ENCODE peak calls at places on chromosome 20, in six cellular contexts. One of them, this sample, is unnamed.

GRCh38 chr20:60255866-60256265 is 297.6 kb downstream of the CDH26 start:
- DNase-seq in activated CD4-positive, alpha-beta T cell treated with anti-CD3 and anti-CD28 coated beads, Interleukin-2, amount 10 ng/mL, durations not matched to agents 7 days and 5 days: no peak
- DNase-seq in activated T-cell treated with anti-CD3 and anti-CD28 coated beads, Interleukin-2, amount 50 U/mL, for 48 hours: no peak
- DNase-seq in NCI-H1092 treated with DMSO at 0.1 percent for 48 hours: peak; percentile 64
- DNase-seq in GM23248: peak; percentile 75
- DNase-seq in right cardiac atrium: no peak
- DNase-seq in this sample: no peak

GRCh38 chr20:2946988-2947961 is 74.0 kb downstream of the PTPRA start:
- DNase-seq in activated CD4-positive, alpha-beta T cell treated with anti-CD3 and anti-CD28 coated beads, Interleukin-2, amount 10 ng/mL, durations not matched to agents 7 days and 5 days: no peak
- DNase-seq in activated T-cell treated with anti-CD3 and anti-CD28 coated beads, Interleukin-2, amount 50 U/mL, for 48 hours: no peak
- DNase-seq in NCI-H1092 treated with DMSO at 0.1 percent for 48 hours: no peak
- DNase-seq in GM23248: no peak
- DNase-seq in right cardiac atrium: no peak
- DNase-seq in this sample: no peak

GRCh38 chr20:64205611-64206026 is 41.4 kb downstream of the MYT1 start:
- DNase-seq in activated CD4-positive, alpha-beta T cell treated with anti-CD3 and anti-CD28 coated beads, Interleukin-2, amount 10 ng/mL, durations not matched to agents 7 days and 5 days: no peak
- DNase-seq in activated T-cell treated with anti-CD3 and anti-CD28 coated beads, Interleukin-2, amount 50 U/mL, for 48 hours: no peak
- DNase-seq in NCI-H1092 treated with DMSO at 0.1 percent for 48 hours: no peak
- DNase-seq in GM23248: no peak
- DNase-seq in right cardiac atrium: no peak
- DNase-seq in this sample: no peak

GRCh38 chr20:13672657-13673056 is 33.9 kb upstream of the TASP1 start:
- DNase-seq in activated CD4-positive, alpha-beta T cell treated with anti-CD3 and anti-CD28 coated beads, Interleukin-2, amount 10 ng/mL, durations not matched to agents 7 days and 5 days: no peak
- DNase-seq in activated T-cell treated with anti-CD3 and anti-CD28 coated beads, Interleukin-2, amount 50 U/mL, for 48 hours: no peak
- DNase-seq in NCI-H1092 treated with DMSO at 0.1 percent for 48 hours: no peak
- DNase-seq in GM23248: no peak
- DNase-seq in right cardiac atrium: no peak
- DNase-seq in this sample: no peak

GRCh38 chr20:22346716-22347115 is 237.7 kb downstream of the FOXA2 start:
- DNase-seq in activated CD4-positive, alpha-beta T cell treated with anti-CD3 and anti-CD28 coated beads, Interleukin-2, amount 10 ng/mL, durations not matched to agents 7 days and 5 days: no peak
- DNase-seq in activated T-cell treated with anti-CD3 and anti-CD28 coated beads, Interleukin-2, amount 50 U/mL, for 48 hours: no peak
- DNase-seq in NCI-H1092 treated with DMSO at 0.1 percent for 48 hours: no peak
- DNase-seq in GM23248: no peak
- DNase-seq in right cardiac atrium: no peak
- DNase-seq in this sample: no peak

GRCh38 chr20:58515240-58516212 is at the start of gene APCDD1L:
- DNase-seq in activated CD4-positive, alpha-beta T cell treated with anti-CD3 and anti-CD28 coated beads, Interleukin-2, amount 10 ng/mL, durations not matched to agents 7 days and 5 days: no peak
- DNase-seq in activated T-cell treated with anti-CD3 and anti-CD28 coated beads, Interleukin-2, amount 50 U/mL, for 48 hours: no peak
- DNase-seq in NCI-H1092 treated with DMSO at 0.1 percent for 48 hours: no peak
- DNase-seq in GM23248: peak; percentile 87
- DNase-seq in right cardiac atrium: no peak
- DNase-seq in this sample: no peak

GRCh38 chr20:23022849-23023248 is 12.3 kb upstream of the SSTR4 start:
- DNase-seq in activated CD4-positive, alpha-beta T cell treated with anti-CD3 and anti-CD28 coated beads, Interleukin-2, amount 10 ng/mL, durations not matched to agents 7 days and 5 days: no peak
- DNase-seq in activated T-cell treated with anti-CD3 and anti-CD28 coated beads, Interleukin-2, amount 50 U/mL, for 48 hours: no peak
- DNase-seq in NCI-H1092 treated with DMSO at 0.1 percent for 48 hours: no peak
- DNase-seq in GM23248: no peak
- DNase-seq in right cardiac atrium: no peak
- DNase-seq in this sample: no peak

GRCh38 chr20:8082999-8083398 is 49.1 kb upstream of the PLCB1 start:
- DNase-seq in activated CD4-positive, alpha-beta T cell treated with anti-CD3 and anti-CD28 coated beads, Interleukin-2, amount 10 ng/mL, durations not matched to agents 7 days and 5 days: no peak
- DNase-seq in activated T-cell treated with anti-CD3 and anti-CD28 coated beads, Interleukin-2, amount 50 U/mL, for 48 hours: no peak
- DNase-seq in NCI-H1092 treated with DMSO at 0.1 percent for 48 hours: peak; percentile 78
- DNase-seq in GM23248: peak; percentile 77
- DNase-seq in right cardiac atrium: no peak
- DNase-seq in this sample: no peak

GRCh38 chr20:50540620-50541605 is 30.7 kb downstream of the PTPN1 start:
- DNase-seq in activated CD4-positive, alpha-beta T cell treated with anti-CD3 and anti-CD28 coated beads, Interleukin-2, amount 10 ng/mL, durations not matched to agents 7 days and 5 days: no peak
- DNase-seq in activated T-cell treated with anti-CD3 and anti-CD28 coated beads, Interleukin-2, amount 50 U/mL, for 48 hours: no peak
- DNase-seq in NCI-H1092 treated with DMSO at 0.1 percent for 48 hours: no peak
- DNase-seq in GM23248: peak; percentile 71
- DNase-seq in right cardiac atrium: no peak
- DNase-seq in this sample: no peak

GRCh38 chr20:51335329-51335841 is 207.1 kb downstream of the NFATC2 start:
- DNase-seq in activated CD4-positive, alpha-beta T cell treated with anti-CD3 and anti-CD28 coated beads, Interleukin-2, amount 10 ng/mL, durations not matched to agents 7 days and 5 days: no peak
- DNase-seq in activated T-cell treated with anti-CD3 and anti-CD28 coated beads, Interleukin-2, amount 50 U/mL, for 48 hours: peak; percentile 45
- DNase-seq in NCI-H1092 treated with DMSO at 0.1 percent for 48 hours: no peak
- DNase-seq in GM23248: peak; percentile 96
- DNase-seq in right cardiac atrium: no peak
- DNase-seq in this sample: no peak

GRCh38 chr20:1362484-1362883 is 30.4 kb downstream of the FKBP1A start:
- DNase-seq in activated CD4-positive, alpha-beta T cell treated with anti-CD3 and anti-CD28 coated beads, Interleukin-2, amount 10 ng/mL, durations not matched to agents 7 days and 5 days: no peak
- DNase-seq in activated T-cell treated with anti-CD3 and anti-CD28 coated beads, Interleukin-2, amount 50 U/mL, for 48 hours: peak; percentile 48
- DNase-seq in NCI-H1092 treated with DMSO at 0.1 percent for 48 hours: no peak
- DNase-seq in GM23248: no peak
- DNase-seq in right cardiac atrium: no peak
- DNase-seq in this sample: no peak

GRCh38 chr20:55174635-55175034 is 699.2 kb downstream of the DOK5 start:
- DNase-seq in activated CD4-positive, alpha-beta T cell treated with anti-CD3 and anti-CD28 coated beads, Interleukin-2, amount 10 ng/mL, durations not matched to agents 7 days and 5 days: no peak
- DNase-seq in activated T-cell treated with anti-CD3 and anti-CD28 coated beads, Interleukin-2, amount 50 U/mL, for 48 hours: no peak
- DNase-seq in NCI-H1092 treated with DMSO at 0.1 percent for 48 hours: no peak
- DNase-seq in GM23248: no peak
- DNase-seq in right cardiac atrium: no peak
- DNase-seq in this sample: no peak

GRCh38 chr20:2697768-2698167 is 5.2 kb downstream of the EBF4 start:
- DNase-seq in activated CD4-positive, alpha-beta T cell treated with anti-CD3 and anti-CD28 coated beads, Interleukin-2, amount 10 ng/mL, durations not matched to agents 7 days and 5 days: no peak
- DNase-seq in activated T-cell treated with anti-CD3 and anti-CD28 coated beads, Interleukin-2, amount 50 U/mL, for 48 hours: no peak
- DNase-seq in NCI-H1092 treated with DMSO at 0.1 percent for 48 hours: peak; percentile 57
- DNase-seq in GM23248: no peak
- DNase-seq in right cardiac atrium: no peak
- DNase-seq in this sample: no peak

GRCh38 chr20:32861446-32861845 is 2.7 kb downstream of the EFCAB8 start:
- DNase-seq in activated CD4-positive, alpha-beta T cell treated with anti-CD3 and anti-CD28 coated beads, Interleukin-2, amount 10 ng/mL, durations not matched to agents 7 days and 5 days: no peak
- DNase-seq in activated T-cell treated with anti-CD3 and anti-CD28 coated beads, Interleukin-2, amount 50 U/mL, for 48 hours: no peak
- DNase-seq in NCI-H1092 treated with DMSO at 0.1 percent for 48 hours: no peak
- DNase-seq in GM23248: no peak
- DNase-seq in right cardiac atrium: no peak
- DNase-seq in this sample: no peak

GRCh38 chr20:17376031-17376430 is 149.2 kb downstream of the PCSK2 start:
- DNase-seq in activated CD4-positive, alpha-beta T cell treated with anti-CD3 and anti-CD28 coated beads, Interleukin-2, amount 10 ng/mL, durations not matched to agents 7 days and 5 days: no peak
- DNase-seq in activated T-cell treated with anti-CD3 and anti-CD28 coated beads, Interleukin-2, amount 50 U/mL, for 48 hours: no peak
- DNase-seq in NCI-H1092 treated with DMSO at 0.1 percent for 48 hours: no peak
- DNase-seq in GM23248: no peak
- DNase-seq in right cardiac atrium: no peak
- DNase-seq in this sample: no peak

GRCh38 chr20:9294081-9294480 is 220.3 kb upstream of the LAMP5 start:
- DNase-seq in activated CD4-positive, alpha-beta T cell treated with anti-CD3 and anti-CD28 coated beads, Interleukin-2, amount 10 ng/mL, durations not matched to agents 7 days and 5 days: no peak
- DNase-seq in activated T-cell treated with anti-CD3 and anti-CD28 coated beads, Interleukin-2, amount 50 U/mL, for 48 hours: no peak
- DNase-seq in NCI-H1092 treated with DMSO at 0.1 percent for 48 hours: no peak
- DNase-seq in GM23248: peak; percentile 45
- DNase-seq in right cardiac atrium: no peak
- DNase-seq in this sample: no peak

GRCh38 chr20:31596831-31597482 is 8.1 kb upstream of the ID1 start:
- DNase-seq in activated CD4-positive, alpha-beta T cell treated with anti-CD3 and anti-CD28 coated beads, Interleukin-2, amount 10 ng/mL, durations not matched to agents 7 days and 5 days: no peak
- DNase-seq in activated T-cell treated with anti-CD3 and anti-CD28 coated beads, Interleukin-2, amount 50 U/mL, for 48 hours: no peak
- DNase-seq in NCI-H1092 treated with DMSO at 0.1 percent for 48 hours: peak; percentile 18
- DNase-seq in GM23248: no peak
- DNase-seq in right cardiac atrium: no peak
- DNase-seq in this sample: no peak

GRCh38 chr20:13922241-13922640 is 68.2 kb downstream of the SEL1L2 start:
- DNase-seq in activated CD4-positive, alpha-beta T cell treated with anti-CD3 and anti-CD28 coated beads, Interleukin-2, amount 10 ng/mL, durations not matched to agents 7 days and 5 days: no peak
- DNase-seq in activated T-cell treated with anti-CD3 and anti-CD28 coated beads, Interleukin-2, amount 50 U/mL, for 48 hours: no peak
- DNase-seq in NCI-H1092 treated with DMSO at 0.1 percent for 48 hours: no peak
- DNase-seq in GM23248: peak; percentile 59
- DNase-seq in right cardiac atrium: no peak
- DNase-seq in this sample: no peak

GRCh38 chr20:63052571-63053429 is 46.0 kb upstream of the BHLHE23 start:
- DNase-seq in activated CD4-positive, alpha-beta T cell treated with anti-CD3 and anti-CD28 coated beads, Interleukin-2, amount 10 ng/mL, durations not matched to agents 7 days and 5 days: no peak
- DNase-seq in activated T-cell treated with anti-CD3 and anti-CD28 coated beads, Interleukin-2, amount 50 U/mL, for 48 hours: no peak
- DNase-seq in NCI-H1092 treated with DMSO at 0.1 percent for 48 hours: no peak
- DNase-seq in GM23248: peak; percentile 8
- DNase-seq in right cardiac atrium: peak; percentile 36
- DNase-seq in this sample: no peak

GRCh38 chr20:44582321-44583025 is at the start of gene PKIG:
- DNase-seq in activated CD4-positive, alpha-beta T cell treated with anti-CD3 and anti-CD28 coated beads, Interleukin-2, amount 10 ng/mL, durations not matched to agents 7 days and 5 days: no peak
- DNase-seq in activated T-cell treated with anti-CD3 and anti-CD28 coated beads, Interleukin-2, amount 50 U/mL, for 48 hours: no peak
- DNase-seq in NCI-H1092 treated with DMSO at 0.1 percent for 48 hours: no peak
- DNase-seq in GM23248: peak; percentile 88
- DNase-seq in right cardiac atrium: no peak
- DNase-seq in this sample: no peak

GRCh38 chr20:16828666-16829305 is 80.6 kb downstream of the OTOR start:
- DNase-seq in activated CD4-positive, alpha-beta T cell treated with anti-CD3 and anti-CD28 coated beads, Interleukin-2, amount 10 ng/mL, durations not matched to agents 7 days and 5 days: no peak
- DNase-seq in activated T-cell treated with anti-CD3 and anti-CD28 coated beads, Interleukin-2, amount 50 U/mL, for 48 hours: no peak
- DNase-seq in NCI-H1092 treated with DMSO at 0.1 percent for 48 hours: no peak
- DNase-seq in GM23248: no peak
- DNase-seq in right cardiac atrium: no peak
- DNase-seq in this sample: no peak

GRCh38 chr20:55701467-55701866 is 303.9 kb downstream of the CBLN4 start:
- DNase-seq in activated CD4-positive, alpha-beta T cell treated with anti-CD3 and anti-CD28 coated beads, Interleukin-2, amount 10 ng/mL, durations not matched to agents 7 days and 5 days: no peak
- DNase-seq in activated T-cell treated with anti-CD3 and anti-CD28 coated beads, Interleukin-2, amount 50 U/mL, for 48 hours: no peak
- DNase-seq in NCI-H1092 treated with DMSO at 0.1 percent for 48 hours: no peak
- DNase-seq in GM23248: no peak
- DNase-seq in right cardiac atrium: no peak
- DNase-seq in this sample: no peak

GRCh38 chr20:17445561-17445960 is 85.6 kb downstream of the BFSP1 start:
- DNase-seq in activated CD4-positive, alpha-beta T cell treated with anti-CD3 and anti-CD28 coated beads, Interleukin-2, amount 10 ng/mL, durations not matched to agents 7 days and 5 days: no peak
- DNase-seq in activated T-cell treated with anti-CD3 and anti-CD28 coated beads, Interleukin-2, amount 50 U/mL, for 48 hours: no peak
- DNase-seq in NCI-H1092 treated with DMSO at 0.1 percent for 48 hours: no peak
- DNase-seq in GM23248: no peak
- DNase-seq in right cardiac atrium: no peak
- DNase-seq in this sample: no peak

GRCh38 chr20:49541733-49542513 is 26.0 kb downstream of the PTGIS start:
- DNase-seq in activated CD4-positive, alpha-beta T cell treated with anti-CD3 and anti-CD28 coated beads, Interleukin-2, amount 10 ng/mL, durations not matched to agents 7 days and 5 days: peak; percentile 78
- DNase-seq in activated T-cell treated with anti-CD3 and anti-CD28 coated beads, Interleukin-2, amount 50 U/mL, for 48 hours: peak; percentile 89
- DNase-seq in NCI-H1092 treated with DMSO at 0.1 percent for 48 hours: peak; percentile 70
- DNase-seq in GM23248: peak; percentile 84
- DNase-seq in right cardiac atrium: peak; percentile 76
- DNase-seq in this sample: peak; percentile 73

GRCh38 chr20:46990017-46990810 is 95.6 kb downstream of the EYA2 start:
- DNase-seq in activated CD4-positive, alpha-beta T cell treated with anti-CD3 and anti-CD28 coated beads, Interleukin-2, amount 10 ng/mL, durations not matched to agents 7 days and 5 days: peak; percentile 73
- DNase-seq in activated T-cell treated with anti-CD3 and anti-CD28 coated beads, Interleukin-2, amount 50 U/mL, for 48 hours: peak; percentile 53
- DNase-seq in NCI-H1092 treated with DMSO at 0.1 percent for 48 hours: no peak
- DNase-seq in GM23248: peak; percentile 35
- DNase-seq in right cardiac atrium: no peak
- DNase-seq in this sample: peak; percentile 14

GRCh38 chr20:49610701-49611538 is 43.0 kb upstream of the PTGIS start:
- DNase-seq in activated CD4-positive, alpha-beta T cell treated with anti-CD3 and anti-CD28 coated beads, Interleukin-2, amount 10 ng/mL, durations not matched to agents 7 days and 5 days: peak; percentile 75
- DNase-seq in activated T-cell treated with anti-CD3 and anti-CD28 coated beads, Interleukin-2, amount 50 U/mL, for 48 hours: peak; percentile 91
- DNase-seq in NCI-H1092 treated with DMSO at 0.1 percent for 48 hours: peak; percentile 66
- DNase-seq in GM23248: peak; percentile 81
- DNase-seq in right cardiac atrium: peak; percentile 90
- DNase-seq in this sample: peak; percentile 87

GRCh38 chr20:2874456-2874855 is 1.2 kb downstream of the PTPRA start:
- DNase-seq in activated CD4-positive, alpha-beta T cell treated with anti-CD3 and anti-CD28 coated beads, Interleukin-2, amount 10 ng/mL, durations not matched to agents 7 days and 5 days: peak; percentile 23
- DNase-seq in activated T-cell treated with anti-CD3 and anti-CD28 coated beads, Interleukin-2, amount 50 U/mL, for 48 hours: peak; percentile 34
- DNase-seq in NCI-H1092 treated with DMSO at 0.1 percent for 48 hours: no peak
- DNase-seq in GM23248: peak; percentile 51
- DNase-seq in right cardiac atrium: no peak
- DNase-seq in this sample: no peak

GRCh38 chr20:2917266-2917665 is 44.0 kb downstream of the PTPRA start:
- DNase-seq in activated CD4-positive, alpha-beta T cell treated with anti-CD3 and anti-CD28 coated beads, Interleukin-2, amount 10 ng/mL, durations not matched to agents 7 days and 5 days: no peak
- DNase-seq in activated T-cell treated with anti-CD3 and anti-CD28 coated beads, Interleukin-2, amount 50 U/mL, for 48 hours: no peak
- DNase-seq in NCI-H1092 treated with DMSO at 0.1 percent for 48 hours: no peak
- DNase-seq in GM23248: no peak
- DNase-seq in right cardiac atrium: no peak
- DNase-seq in this sample: no peak

GRCh38 chr20:46725186-46726165 is 16.0 kb downstream of the SLC2A10 start:
- DNase-seq in activated CD4-positive, alpha-beta T cell treated with anti-CD3 and anti-CD28 coated beads, Interleukin-2, amount 10 ng/mL, durations not matched to agents 7 days and 5 days: no peak
- DNase-seq in activated T-cell treated with anti-CD3 and anti-CD28 coated beads, Interleukin-2, amount 50 U/mL, for 48 hours: no peak
- DNase-seq in NCI-H1092 treated with DMSO at 0.1 percent for 48 hours: no peak
- DNase-seq in GM23248: no peak
- DNase-seq in right cardiac atrium: no peak
- DNase-seq in this sample: no peak

GRCh38 chr20:36629719-36630340 is 16.2 kb downstream of the SLA2 start:
- DNase-seq in activated CD4-positive, alpha-beta T cell treated with anti-CD3 and anti-CD28 coated beads, Interleukin-2, amount 10 ng/mL, durations not matched to agents 7 days and 5 days: peak; percentile 68
- DNase-seq in activated T-cell treated with anti-CD3 and anti-CD28 coated beads, Interleukin-2, amount 50 U/mL, for 48 hours: peak; percentile 52
- DNase-seq in NCI-H1092 treated with DMSO at 0.1 percent for 48 hours: no peak
- DNase-seq in GM23248: no peak
- DNase-seq in right cardiac atrium: no peak
- DNase-seq in this sample: peak; percentile 44

GRCh38 chr20:668050-668449 is 7.6 kb downstream of the SCRT2 start:
- DNase-seq in activated CD4-positive, alpha-beta T cell treated with anti-CD3 and anti-CD28 coated beads, Interleukin-2, amount 10 ng/mL, durations not matched to agents 7 days and 5 days: no peak
- DNase-seq in activated T-cell treated with anti-CD3 and anti-CD28 coated beads, Interleukin-2, amount 50 U/mL, for 48 hours: no peak
- DNase-seq in NCI-H1092 treated with DMSO at 0.1 percent for 48 hours: no peak
- DNase-seq in GM23248: no peak
- DNase-seq in right cardiac atrium: no peak
- DNase-seq in this sample: no peak

GRCh38 chr20:53805895-53806384 is 212.3 kb upstream of the ZNF217 start:
- DNase-seq in activated CD4-positive, alpha-beta T cell treated with anti-CD3 and anti-CD28 coated beads, Interleukin-2, amount 10 ng/mL, durations not matched to agents 7 days and 5 days: no peak
- DNase-seq in activated T-cell treated with anti-CD3 and anti-CD28 coated beads, Interleukin-2, amount 50 U/mL, for 48 hours: no peak
- DNase-seq in NCI-H1092 treated with DMSO at 0.1 percent for 48 hours: no peak
- DNase-seq in GM23248: peak; percentile 92
- DNase-seq in right cardiac atrium: no peak
- DNase-seq in this sample: peak; percentile 46

GRCh38 chr20:4147319-4147718 is 132.0 kb upstream of the RNF24 start:
- DNase-seq in activated CD4-positive, alpha-beta T cell treated with anti-CD3 and anti-CD28 coated beads, Interleukin-2, amount 10 ng/mL, durations not matched to agents 7 days and 5 days: no peak
- DNase-seq in activated T-cell treated with anti-CD3 and anti-CD28 coated beads, Interleukin-2, amount 50 U/mL, for 48 hours: no peak
- DNase-seq in NCI-H1092 treated with DMSO at 0.1 percent for 48 hours: no peak
- DNase-seq in GM23248: no peak
- DNase-seq in right cardiac atrium: no peak
- DNase-seq in this sample: no peak

GRCh38 chr20:36604952-36605308 is 649 bp upstream of the RAB5IF start:
- DNase-seq in activated CD4-positive, alpha-beta T cell treated with anti-CD3 and anti-CD28 coated beads, Interleukin-2, amount 10 ng/mL, durations not matched to agents 7 days and 5 days: peak; percentile 59
- DNase-seq in activated T-cell treated with anti-CD3 and anti-CD28 coated beads, Interleukin-2, amount 50 U/mL, for 48 hours: no peak
- DNase-seq in NCI-H1092 treated with DMSO at 0.1 percent for 48 hours: peak; percentile 59
- DNase-seq in GM23248: no peak
- DNase-seq in right cardiac atrium: peak; percentile 75
- DNase-seq in this sample: peak; percentile 66

GRCh38 chr20:51413753-51414323 is 128.7 kb downstream of the NFATC2 start:
- DNase-seq in activated CD4-positive, alpha-beta T cell treated with anti-CD3 and anti-CD28 coated beads, Interleukin-2, amount 10 ng/mL, durations not matched to agents 7 days and 5 days: no peak
- DNase-seq in activated T-cell treated with anti-CD3 and anti-CD28 coated beads, Interleukin-2, amount 50 U/mL, for 48 hours: no peak
- DNase-seq in NCI-H1092 treated with DMSO at 0.1 percent for 48 hours: no peak
- DNase-seq in GM23248: no peak
- DNase-seq in right cardiac atrium: no peak
- DNase-seq in this sample: no peak

GRCh38 chr20:13687827-13688226 is 49.1 kb upstream of the TASP1 start:
- DNase-seq in activated CD4-positive, alpha-beta T cell treated with anti-CD3 and anti-CD28 coated beads, Interleukin-2, amount 10 ng/mL, durations not matched to agents 7 days and 5 days: no peak
- DNase-seq in activated T-cell treated with anti-CD3 and anti-CD28 coated beads, Interleukin-2, amount 50 U/mL, for 48 hours: no peak
- DNase-seq in NCI-H1092 treated with DMSO at 0.1 percent for 48 hours: no peak
- DNase-seq in GM23248: no peak
- DNase-seq in right cardiac atrium: no peak
- DNase-seq in this sample: no peak

GRCh38 chr20:33567949-33568348 is 78.1 kb downstream of the CBFA2T2 start:
- DNase-seq in activated CD4-positive, alpha-beta T cell treated with anti-CD3 and anti-CD28 coated beads, Interleukin-2, amount 10 ng/mL, durations not matched to agents 7 days and 5 days: no peak
- DNase-seq in activated T-cell treated with anti-CD3 and anti-CD28 coated beads, Interleukin-2, amount 50 U/mL, for 48 hours: no peak
- DNase-seq in NCI-H1092 treated with DMSO at 0.1 percent for 48 hours: no peak
- DNase-seq in GM23248: no peak
- DNase-seq in right cardiac atrium: no peak
- DNase-seq in this sample: no peak

GRCh38 chr20:45059022-45059728 is 41.8 kb downstream of the KCNS1 start:
- DNase-seq in activated CD4-positive, alpha-beta T cell treated with anti-CD3 and anti-CD28 coated beads, Interleukin-2, amount 10 ng/mL, durations not matched to agents 7 days and 5 days: no peak
- DNase-seq in activated T-cell treated with anti-CD3 and anti-CD28 coated beads, Interleukin-2, amount 50 U/mL, for 48 hours: no peak
- DNase-seq in NCI-H1092 treated with DMSO at 0.1 percent for 48 hours: no peak
- DNase-seq in GM23248: peak; percentile 73
- DNase-seq in right cardiac atrium: no peak
- DNase-seq in this sample: no peak